ENCODE peak calls at places on chromosomes 5 and 9, in seven cellular contexts. J, C, D, U, P, Q and R are unnamed samples.

GRCh38 chr5:17255471-17256016 is 38.1 kb downstream of the BASP1 start:
- DNase-seq in J (no peak), C (no peak), D (no peak), U (no peak), P (no peak), Q (peak; percentile 19), R (peak; percentile 75)

GRCh38 chr5:175823731-175824525 is 47.5 kb upstream of the CPLX2 start:
- DNase-seq in J (peak; percentile 70), C (no peak), D (no peak), U (peak; percentile 62), P (no peak), Q (no peak), R (no peak)

GRCh38 chr9:93677641-93678136 is 101.3 kb downstream of the PHF2 start:
- DNase-seq in J (peak; percentile 29), C (peak; percentile 2), D (no peak), U (no peak), P (no peak), Q (no peak), R (no peak)

GRCh38 chr5:23064710-23065109 is 211.6 kb upstream of the CDH12 start:
- DNase-seq in J (no peak), C (no peak), D (no peak), U (no peak), P (no peak), Q (no peak), R (no peak)

GRCh38 chr5:128356011-128356410 is 182.0 kb downstream of the FBN2 start:
- DNase-seq in J (no peak), C (no peak), D (no peak), U (no peak), P (no peak), Q (no peak), R (no peak)

GRCh38 chr5:96788112-96788749 is 19.5 kb downstream of the ERAP1 start:
- DNase-seq in J (no peak), C (no peak), D (no peak), U (no peak), P (no peak), Q (no peak), R (no peak)

GRCh38 chr5:110414360-110414759 is 312.1 kb downstream of the TMEM232 start:
- DNase-seq in J (no peak), C (no peak), D (no peak), U (peak; percentile 23), P (peak; percentile 19), Q (no peak), R (peak; percentile 54)

GRCh38 chr9:87343816-87344438 is 153.7 kb upstream of the DAPK1 start:
- DNase-seq in J (no peak), C (no peak), D (no peak), U (no peak), P (peak; percentile 12), Q (peak; percentile 57), R (no peak)

GRCh38 chr5:169171495-169171894 is 129.4 kb downstream of the SLIT3 start:
- DNase-seq in J (peak; percentile 70), C (no peak), D (no peak), U (no peak), P (no peak), Q (no peak), R (no peak)

GRCh38 chr5:174097486-174098185 is 52.1 kb downstream of the NSG2 start:
- DNase-seq in J (no peak), C (no peak), D (no peak), U (no peak), P (peak; percentile 45), Q (peak; percentile 11), R (no peak)

GRCh38 chr9:112558476-112558875 is 71.8 kb downstream of the KIAA1958 start:
- DNase-seq in J (no peak), C (no peak), D (no peak), U (no peak), P (peak; percentile 78), Q (peak; percentile 35), R (no peak)

GRCh38 chr5:137699291-137700281 is 36.3 kb downstream of the KLHL3 start:
- DNase-seq in J (peak; percentile 35), C (no peak), D (no peak), U (no peak), P (peak; percentile 10), Q (no peak), R (no peak)

GRCh38 chr9:74960548-74960947 is 7.8 kb upstream of the C9orf40 start:
- DNase-seq in J (no peak), C (no peak), D (no peak), U (no peak), P (peak; percentile 39), Q (peak; percentile 80), R (no peak)

GRCh38 chr5:31478901-31479300 is 53.0 kb downstream of the DROSHA start:
- DNase-seq in J (no peak), C (no peak), D (no peak), U (no peak), P (no peak), Q (no peak), R (no peak)

GRCh38 chr5:79829260-79829659 is 139.6 kb downstream of the CMYA5 start:
- DNase-seq in J (peak; percentile 89), C (peak; percentile 34), D (peak; percentile 74), U (peak; percentile 71), P (no peak), Q (no peak), R (peak; percentile 71)

GRCh38 chr5:4480528-4481404 is 659.4 kb upstream of the ADAMTS16 start:
- DNase-seq in J (no peak), C (no peak), D (no peak), U (no peak), P (no peak), Q (no peak), R (no peak)

GRCh38 chr5:128378196-128378595 is 159.8 kb downstream of the FBN2 start:
- DNase-seq in J (no peak), C (no peak), D (no peak), U (no peak), P (peak; percentile 72), Q (peak; percentile 33), R (no peak)

GRCh38 chr9:21558627-21559401 is 76.7 kb upstream of the IFNE start:
- DNase-seq in J (peak; percentile 71), C (no peak), D (no peak), U (peak; percentile 46), P (no peak), Q (peak; percentile 60), R (no peak)

GRCh38 chr5:1959911-1960581 is 77.3 kb upstream of the IRX4 start:
- DNase-seq in J (peak; percentile 28), C (no peak), D (no peak), U (no peak), P (no peak), Q (no peak), R (no peak)
- H3K27ac ChIP-seq in J (no peak overlapping the region), C (no peak overlapping the region), D (no peak overlapping the region), U (no peak overlapping the region), P (no peak overlapping the region), Q (no peak overlapping the region), R (no peak overlapping the region)

GRCh38 chr9:88852794-88853193 is 138.5 kb upstream of the S1PR3 start:
- DNase-seq in J (no peak), C (no peak), D (no peak), U (no peak), P (peak; percentile 86), Q (peak; percentile 92), R (no peak)
- H3K9ac ChIP-seq in J (no peak overlapping the region), C (no peak overlapping the region), D (no peak overlapping the region), U (no peak overlapping the region), P (no peak overlapping the region), Q (no peak overlapping the region), R (no peak overlapping the region)

GRCh38 chr9:131028931-131029573 is 20.1 kb downstream of the LAMC3 start:
- DNase-seq in J (no peak), C (no peak), D (no peak), U (no peak), P (no peak), Q (no peak), R (no peak)

GRCh38 chr9:131025953-131026858 is 17.2 kb downstream of the LAMC3 start:
- DNase-seq in J (peak; percentile 43), C (no peak), D (no peak), U (no peak), P (no peak), Q (no peak), R (no peak)

GRCh38 chr9:131027048-131027871 is 18.3 kb downstream of the LAMC3 start:
- DNase-seq in J (peak; percentile 35), C (no peak), D (no peak), U (no peak), P (no peak), Q (no peak), R (no peak)

GRCh38 chr9:131028221-131028884 is 19.4 kb downstream of the LAMC3 start:
- DNase-seq in J (no peak), C (no peak), D (no peak), U (no peak), P (no peak), Q (no peak), R (no peak)

GRCh38 chr9:131027872-131028179 is 18.9 kb downstream of the LAMC3 start:
- DNase-seq in J (peak; percentile 40), C (no peak), D (no peak), U (no peak), P (no peak), Q (no peak), R (no peak)
- H3K4me3 ChIP-seq in J (no peak overlapping the region), C (no peak overlapping the region), D (no peak overlapping the region), U (no peak overlapping the region), P (no peak overlapping the region), Q (no peak overlapping the region), R (no peak overlapping the region)

GRCh38 chr9:27367922-27368316 is 71.0 kb upstream of the EQTN start:
- DNase-seq in J (no peak), C (no peak), D (no peak), U (no peak), P (no peak), Q (no peak), R (no peak)

GRCh38 chr9:27365977-27366376 is 69.0 kb upstream of the EQTN start:
- DNase-seq in J (no peak), C (peak; percentile 34), D (no peak), U (no peak), P (peak; percentile 36), Q (no peak), R (no peak)

GRCh38 chr9:27368317-27368985 is 71.5 kb upstream of the EQTN start:
- DNase-seq in J (peak; percentile 71), C (no peak), D (no peak), U (peak; percentile 52), P (no peak), Q (no peak), R (no peak)

GRCh38 chr9:27369591-27369990 is 72.6 kb upstream of the EQTN start:
- DNase-seq in J (peak; percentile 75), C (no peak), D (no peak), U (no peak), P (no peak), Q (no peak), R (peak; percentile 78)

DNA sequence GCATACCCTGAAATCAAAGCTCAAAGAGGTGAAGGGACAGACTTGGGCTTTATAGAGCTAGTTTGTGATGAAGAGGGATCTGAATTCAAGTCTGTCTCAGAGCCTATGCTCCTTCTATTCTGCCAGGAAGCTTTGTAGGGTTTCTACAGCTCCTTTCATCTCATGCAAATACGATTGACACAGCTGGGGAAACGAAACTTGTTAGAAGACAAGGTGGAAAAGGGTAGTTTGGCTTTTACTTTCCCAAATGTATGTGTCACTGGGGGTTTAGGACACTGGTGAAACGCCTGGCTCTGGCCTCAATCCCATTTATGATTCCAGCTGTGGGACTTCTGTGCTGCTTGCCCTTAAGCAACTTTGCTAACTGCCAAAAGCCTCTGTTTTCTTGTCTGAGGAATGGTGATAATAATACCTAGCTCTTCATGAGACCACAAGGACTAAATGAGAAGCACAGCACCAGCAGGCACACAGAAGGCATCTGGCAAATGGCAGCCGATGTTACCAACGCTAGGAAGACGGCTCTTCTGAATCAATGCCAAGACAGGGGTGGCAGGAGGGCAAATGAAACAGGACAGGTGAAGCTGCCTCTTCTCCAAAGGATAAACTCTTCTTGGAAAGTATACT is 70.3 kb upstream of the EQTN start:
- DNase-seq in J (no peak), C (no peak), D (no peak), U (no peak), P (no peak), Q (no peak), R (peak; percentile 81)
- H3K27ac ChIP-seq in J (no peak overlapping the region), C (no peak overlapping the region), D (no peak overlapping the region), U (no peak overlapping the region), P (no peak overlapping the region), Q (no peak overlapping the region), R (no peak overlapping the region)